ENCODE peak calls at places on chromosomes 6 and 20, in four cellular contexts. D, U, T and L are unnamed samples.

GRCh38 chr6:134436281-134436815 is 118.4 kb upstream of the SGK1 start:
- DNase-seq in D (peak; percentile 81), U (peak; percentile 98), T (peak; percentile 57), L (peak; percentile 52)

GRCh38 chr6:27791182-27791939 is 120.8 kb downstream of the OR2B2 start:
- DNase-seq in D (peak; percentile 80), U (peak; percentile 91), T (no peak), L (no peak)

GRCh38 chr20:24673678-24674570 is 204.5 kb downstream of the SYNDIG1 start:
- DNase-seq in D (no peak), T (no peak), U (peak; percentile 87), L (no peak)

GRCh38 chr20:62366370-62367135 is 559 bp downstream of the LAMA5 start:
- DNase-seq in U (no peak), T (no peak), D (no peak), L (no peak)

GRCh38 chr20:36470482-36471062 is 70.7 kb upstream of the MYL9 start:
- DNase-seq in U (no peak), D (no peak), T (no peak), L (no peak)

GRCh38 chr20:10654630-10655029 is 19.2 kb downstream of the JAG1 start:
- DNase-seq in U (no peak), D (no peak), T (peak; percentile 79), L (no peak)

GRCh38 chr6:21529431-21529830 is 64.1 kb upstream of the SOX4 start:
- DNase-seq in T (no peak), D (no peak), U (no peak), L (no peak)

GRCh38 chr20:41734506-41734945 is 116.3 kb upstream of the CHD6 start:
- DNase-seq in U (peak; percentile 57), D (peak; percentile 38), T (no peak), L (no peak)

GRCh38 chr6:7991992-7992815 is 72.0 kb downstream of the BLOC1S5 start:
- DNase-seq in D (no peak), T (peak; percentile 13), U (peak; percentile 85), L (peak; percentile 53)

GRCh38 chr20:1802385-1803215 is 92.6 kb upstream of the SIRPA start:
- DNase-seq in U (peak; percentile 85), D (no peak), T (no peak), L (peak; percentile 29)

GRCh38 chr6:24513602-24514001 is 18.8 kb downstream of the ALDH5A1 start:
- DNase-seq in U (no peak), T (no peak), D (no peak), L (no peak)

GRCh38 chr6:112971651-112972050 is 624.5 kb downstream of the RFPL4B start:
- DNase-seq in U (no peak), T (no peak), D (no peak), L (no peak)

GRCh38 chr6:146543940-146544661 is 468 bp downstream of the RAB32 start:
- DNase-seq in D (no peak), T (no peak), U (peak; percentile 71), L (no peak)

DNA sequence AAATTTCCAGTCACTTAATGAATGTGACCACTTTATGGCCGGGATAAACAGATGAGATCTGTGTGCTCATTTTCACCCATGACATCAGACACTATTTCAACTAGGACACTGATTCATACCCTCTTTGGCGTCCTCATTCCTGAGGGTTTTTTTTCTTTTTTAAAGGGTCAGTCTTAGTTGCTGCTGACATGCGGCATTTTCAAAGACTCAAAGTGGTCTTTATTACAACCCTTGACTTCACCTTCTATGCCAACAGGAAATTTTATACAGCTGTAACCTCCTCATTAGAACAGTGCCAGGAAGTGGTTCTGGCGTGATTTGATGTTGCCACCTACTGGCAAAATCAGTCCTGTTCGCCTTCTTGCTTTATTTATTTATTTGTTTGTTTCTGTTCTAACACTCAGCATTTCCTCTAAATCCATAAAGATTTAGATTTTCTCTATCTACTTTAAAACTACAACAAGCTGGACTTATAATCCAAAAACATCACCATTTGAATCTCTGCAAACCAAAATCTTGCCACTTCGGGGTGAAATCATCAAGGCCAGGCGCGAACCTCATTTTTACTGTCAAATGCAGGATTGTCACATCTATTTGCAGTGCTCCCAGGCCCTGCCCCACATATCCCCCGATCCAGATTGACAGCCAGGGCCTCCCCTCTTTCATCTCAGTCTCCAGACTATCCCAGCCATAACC is 77.7 kb downstream of the C6orf118 start:
- DNase-seq in T (no peak), D (no peak), U (peak; percentile 1), L (no peak)
- TF ChIP-seq CTCF in T (no peak), D (peak; percentile 9), U (peak; percentile 18), L (no peak)

GRCh38 chr20:23036371-23036770 is 1.3 kb downstream of the SSTR4 start:
- DNase-seq in D (no peak), U (no peak), T (no peak), L (no peak)
- TF ChIP-seq CTCF in D (no peak), U (no peak), T (no peak), L (no peak)

DNA sequence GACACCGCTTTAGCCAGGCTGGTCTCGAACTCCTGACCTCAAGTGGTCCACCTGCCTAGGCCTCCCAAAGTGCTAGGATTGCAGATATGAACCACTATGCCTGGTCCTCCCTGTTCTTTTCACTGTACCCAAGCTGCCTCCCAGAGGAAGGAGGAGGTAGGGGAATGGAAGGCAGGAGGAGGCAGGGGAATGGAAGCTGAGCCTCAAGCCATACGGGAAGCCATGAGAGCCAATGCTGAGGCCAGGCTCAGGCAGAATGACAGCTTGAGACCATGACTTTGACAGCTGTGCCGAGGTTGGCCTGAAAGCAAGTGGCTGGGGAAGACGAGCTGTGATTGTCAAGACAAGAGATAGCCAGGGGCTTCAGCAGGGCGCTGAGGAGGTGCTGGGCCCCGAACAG is 13.6 kb upstream of the ZNF335 start:
- DNase-seq in T (no peak), D (no peak), U (peak; percentile 32), L (no peak)
- TF ChIP-seq CTCF in T (no peak), D (peak; percentile 13), U (no peak), L (no peak)

DNA sequence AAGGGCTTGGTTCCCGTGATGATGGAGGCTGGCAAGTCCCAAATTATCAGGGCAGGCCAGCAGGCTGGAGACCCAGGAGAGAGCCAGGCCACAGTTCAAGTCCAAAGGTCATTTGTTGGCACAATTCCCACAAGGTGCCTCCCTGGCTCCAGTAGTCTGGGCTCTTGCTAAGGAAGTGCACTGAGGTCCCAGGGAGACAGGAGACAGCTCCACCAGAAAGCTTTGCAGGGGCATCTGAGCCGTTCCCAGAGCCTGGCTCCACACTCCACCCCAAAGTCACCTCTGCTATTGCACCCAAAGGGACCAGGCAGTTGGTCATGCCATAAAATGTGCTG is 75.8 kb downstream of the ADTRP start:
- DNase-seq in D (no peak), T (no peak), U (no peak), L (no peak)
- TF ChIP-seq CTCF in D (no peak), T (no peak), U (no peak), L (no peak)